ENCODE peak calls at places on chromosomes 16 and 17, in eight cellular contexts. One of them, this sample, is unnamed. For H3K4me1, the result is how much of the 10 kb centered on the place peaks cover.

GRCh38 chr16:11876306-11876705 is 25.0 kb upstream of the RSL1D1 start:
- DNase-seq in right lobe of liver: no peak
- DNase-seq in GM23338: no peak
- DNase-seq in heart left ventricle: no peak
- DNase-seq in esophagus muscularis mucosa: no peak
- DNase-seq in adrenal gland: no peak
- DNase-seq in aorta: no peak
- DNase-seq in lung: no peak
- DNase-seq in this sample: no peak

GRCh38 chr16:51624083-51624775 is 473.2 kb upstream of the SALL1 start:
- DNase-seq in right lobe of liver: no peak
- DNase-seq in GM23338: no peak
- DNase-seq in heart left ventricle: no peak
- DNase-seq in esophagus muscularis mucosa: no peak
- DNase-seq in adrenal gland: no peak
- DNase-seq in aorta: no peak
- DNase-seq in lung: no peak
- DNase-seq in this sample: no peak

GRCh38 chr16:68284847-68285246 is 20.5 kb downstream of the SLC7A6 start:
- DNase-seq in right lobe of liver: no peak
- DNase-seq in GM23338: no peak
- DNase-seq in heart left ventricle: no peak
- DNase-seq in esophagus muscularis mucosa: no peak
- DNase-seq in adrenal gland: no peak
- DNase-seq in aorta: no peak
- DNase-seq in lung: no peak
- DNase-seq in this sample: no peak

GRCh38 chr16:14275934-14276333 is 204.8 kb downstream of the MRTFB start:
- DNase-seq in right lobe of liver: no peak
- DNase-seq in GM23338: no peak
- DNase-seq in heart left ventricle: no peak
- DNase-seq in esophagus muscularis mucosa: peak
- DNase-seq in adrenal gland: no peak
- DNase-seq in aorta: no peak
- DNase-seq in lung: no peak
- DNase-seq in this sample: no peak

GRCh38 chr17:47931848-47932247 is 9.5 kb upstream of the PNPO start:
- DNase-seq in right lobe of liver: no peak
- DNase-seq in GM23338: no peak
- DNase-seq in heart left ventricle: no peak
- DNase-seq in esophagus muscularis mucosa: no peak
- DNase-seq in adrenal gland: no peak
- DNase-seq in aorta: no peak
- DNase-seq in lung: no peak
- DNase-seq in this sample: no peak

GRCh38 chr17:19024101-19025078 is 19.8 kb upstream of the FAM83G start:
- DNase-seq in right lobe of liver: peak
- DNase-seq in GM23338: no peak
- DNase-seq in heart left ventricle: peak
- DNase-seq in esophagus muscularis mucosa: no peak
- DNase-seq in adrenal gland: no peak
- DNase-seq in aorta: peak
- DNase-seq in lung: no peak
- DNase-seq in this sample: no peak

GRCh38 chr17:66849851-66850580 is 15.1 kb downstream of the CACNG5 start:
- DNase-seq in right lobe of liver: no peak
- DNase-seq in GM23338: no peak
- DNase-seq in heart left ventricle: no peak
- DNase-seq in esophagus muscularis mucosa: no peak
- DNase-seq in adrenal gland: no peak
- DNase-seq in aorta: no peak
- DNase-seq in lung: no peak
- DNase-seq in this sample: no peak

GRCh38 chr16:83305092-83305491 is 502.7 kb upstream of the HSBP1 start:
- DNase-seq in right lobe of liver: no peak
- DNase-seq in GM23338: no peak
- DNase-seq in heart left ventricle: no peak
- DNase-seq in esophagus muscularis mucosa: no peak
- DNase-seq in adrenal gland: no peak
- DNase-seq in aorta: no peak
- DNase-seq in lung: no peak
- DNase-seq in this sample: no peak

GRCh38 chr17:3944485-3945388 is 19.5 kb downstream of the ATP2A3 start:
- DNase-seq in right lobe of liver: peak
- DNase-seq in GM23338: peak
- DNase-seq in heart left ventricle: peak
- DNase-seq in esophagus muscularis mucosa: no peak
- DNase-seq in adrenal gland: peak
- DNase-seq in aorta: no peak
- DNase-seq in lung: no peak
- DNase-seq in this sample: peak

GRCh38 chr17:15469260-15469659 is 1.8 kb upstream of the CDRT4 start:
- DNase-seq in right lobe of liver: no peak
- DNase-seq in GM23338: no peak
- DNase-seq in heart left ventricle: peak
- DNase-seq in esophagus muscularis mucosa: no peak
- DNase-seq in adrenal gland: no peak
- DNase-seq in aorta: no peak
- DNase-seq in lung: no peak
- DNase-seq in this sample: no peak

GRCh38 chr16:68629315-68629900 is 15.7 kb upstream of the CDH3 start:
- DNase-seq in right lobe of liver: no peak
- DNase-seq in GM23338: peak
- DNase-seq in heart left ventricle: no peak
- DNase-seq in esophagus muscularis mucosa: no peak
- DNase-seq in adrenal gland: no peak
- DNase-seq in aorta: no peak
- DNase-seq in lung: no peak
- DNase-seq in this sample: no peak

GRCh38 chr17:62670202-62670821 is 42.8 kb downstream of the MRC2 start:
- DNase-seq in right lobe of liver: no peak
- DNase-seq in GM23338: peak
- DNase-seq in heart left ventricle: no peak
- DNase-seq in esophagus muscularis mucosa: no peak
- DNase-seq in adrenal gland: no peak
- DNase-seq in aorta: no peak
- DNase-seq in lung: no peak
- DNase-seq in this sample: no peak

GRCh38 chr17:51083976-51084375 is 36.7 kb downstream of the SPAG9 start:
- DNase-seq in right lobe of liver: no peak
- DNase-seq in GM23338: no peak
- DNase-seq in heart left ventricle: no peak
- DNase-seq in esophagus muscularis mucosa: no peak
- DNase-seq in adrenal gland: no peak
- DNase-seq in aorta: no peak
- DNase-seq in lung: no peak
- DNase-seq in this sample: no peak

DNA sequence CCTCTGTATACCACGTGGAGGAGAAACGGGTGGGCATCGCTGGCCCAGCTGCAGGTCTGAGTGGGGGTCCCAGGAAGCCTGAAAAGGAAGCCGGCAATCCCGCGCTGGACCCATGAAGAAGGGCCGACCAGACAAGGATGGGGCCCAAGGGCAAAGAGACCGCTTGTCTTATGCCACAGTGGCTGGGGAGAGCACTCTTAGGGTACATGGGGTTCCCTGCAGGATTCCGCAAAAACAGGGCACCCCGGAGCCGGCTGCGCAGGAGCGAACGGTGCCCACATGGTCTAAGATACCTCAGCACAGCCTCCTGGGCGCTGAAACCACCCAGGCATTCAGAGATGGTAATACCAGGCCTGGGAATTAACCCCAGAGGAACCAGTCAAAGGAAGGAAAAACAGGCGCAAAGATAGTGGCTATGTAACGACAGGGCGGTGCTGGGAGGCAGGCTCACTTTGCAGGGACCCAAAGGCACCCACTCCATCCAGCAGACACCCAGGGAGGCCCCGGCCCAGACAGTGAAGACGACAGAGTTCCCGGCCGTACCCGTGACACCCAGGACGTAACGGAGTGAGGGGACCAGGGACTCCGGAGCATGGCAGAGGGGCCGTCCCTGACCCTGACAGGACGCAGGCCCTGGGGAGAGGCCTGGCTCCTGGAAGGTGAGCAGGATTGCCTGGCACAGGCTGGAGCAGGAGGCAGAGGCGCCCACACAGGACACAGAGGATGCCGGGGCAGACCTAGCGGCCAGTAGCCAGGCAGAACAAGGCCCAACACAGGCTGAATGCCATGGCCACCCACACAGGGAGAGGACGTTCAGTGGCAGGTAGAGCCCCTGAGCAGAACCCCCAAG is 10.3 kb downstream of the PIEZO1 start:
- DNase-seq in right lobe of liver: no peak
- DNase-seq in GM23338: no peak
- DNase-seq in heart left ventricle: no peak
- DNase-seq in esophagus muscularis mucosa: no peak
- DNase-seq in adrenal gland: no peak
- DNase-seq in aorta: no peak
- DNase-seq in lung: no peak
- DNase-seq in this sample: no peak
- H3K4me1 ChIP-seq in right lobe of liver: under half
- H3K4me1 ChIP-seq in GM23338: under half
- H3K4me1 ChIP-seq in heart left ventricle: half or more
- H3K4me1 ChIP-seq in esophagus muscularis mucosa: half or more
- H3K4me1 ChIP-seq in adrenal gland: under half
- H3K4me1 ChIP-seq in aorta: under half
- H3K4me1 ChIP-seq in lung: under half
- H3K4me1 ChIP-seq in this sample: under half

GRCh38 chr17:8150194-8151119 is 1.7 kb downstream of the PER1 start:
- DNase-seq in right lobe of liver: no peak
- DNase-seq in GM23338: peak
- DNase-seq in heart left ventricle: no peak
- DNase-seq in esophagus muscularis mucosa: no peak
- DNase-seq in adrenal gland: peak
- DNase-seq in aorta: peak
- DNase-seq in lung: no peak
- DNase-seq in this sample: no peak

GRCh38 chr17:8152981-8153549 is 861 bp upstream of the PER1 start:
- DNase-seq in right lobe of liver: peak
- DNase-seq in GM23338: no peak
- DNase-seq in heart left ventricle: no peak
- DNase-seq in esophagus muscularis mucosa: no peak
- DNase-seq in adrenal gland: peak
- DNase-seq in aorta: peak
- DNase-seq in lung: no peak
- DNase-seq in this sample: no peak

GRCh38 chr17:8151120-8151640 is 1.0 kb downstream of the PER1 start:
- DNase-seq in right lobe of liver: peak
- DNase-seq in GM23338: peak
- DNase-seq in heart left ventricle: peak
- DNase-seq in esophagus muscularis mucosa: peak
- DNase-seq in adrenal gland: peak
- DNase-seq in aorta: peak
- DNase-seq in lung: peak
- DNase-seq in this sample: no peak

GRCh38 chr17:8152112-8152775 is at the start of gene PER1:
- DNase-seq in right lobe of liver: peak
- DNase-seq in GM23338: peak
- DNase-seq in heart left ventricle: peak
- DNase-seq in esophagus muscularis mucosa: peak
- DNase-seq in adrenal gland: peak
- DNase-seq in aorta: peak
- DNase-seq in lung: peak
- DNase-seq in this sample: peak

DNA sequence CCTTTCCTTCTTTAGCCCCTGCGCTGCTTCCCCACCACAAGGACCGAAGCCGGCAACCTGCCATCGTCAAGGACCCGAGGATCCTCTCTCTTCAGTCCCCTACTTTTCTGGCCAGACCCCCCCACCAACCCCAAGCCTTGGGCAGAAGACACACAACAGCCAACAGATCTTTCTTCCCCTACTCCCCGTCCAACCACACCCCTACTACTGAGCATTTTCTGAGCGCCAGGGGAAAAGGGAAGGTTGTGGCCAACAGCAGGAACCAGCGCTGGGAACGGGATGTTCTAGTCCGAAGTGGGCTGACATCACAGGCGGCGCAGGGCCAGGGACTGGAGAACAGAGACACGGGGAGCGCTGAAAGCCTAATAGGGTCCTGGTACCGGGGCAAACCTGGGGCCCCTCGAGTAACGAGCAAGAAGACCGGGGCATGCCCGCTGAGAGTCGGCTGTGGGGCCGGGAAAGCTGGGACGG is 528 bp downstream of the PER1 start:
- DNase-seq in right lobe of liver: peak
- DNase-seq in GM23338: peak
- DNase-seq in heart left ventricle: peak
- DNase-seq in esophagus muscularis mucosa: peak
- DNase-seq in adrenal gland: peak
- DNase-seq in aorta: peak
- DNase-seq in lung: peak
- DNase-seq in this sample: peak
- H3K4me1 ChIP-seq in right lobe of liver: under half
- H3K4me1 ChIP-seq in GM23338: under half
- H3K4me1 ChIP-seq in heart left ventricle: half or more
- H3K4me1 ChIP-seq in esophagus muscularis mucosa: half or more
- H3K4me1 ChIP-seq in adrenal gland: under half
- H3K4me1 ChIP-seq in aorta: under half
- H3K4me1 ChIP-seq in lung: under half
- H3K4me1 ChIP-seq in this sample: under half

GRCh38 chr16:28063047-28063521 is 430 bp downstream of the GSG1L start:
- DNase-seq in right lobe of liver: no peak
- DNase-seq in GM23338: peak
- DNase-seq in heart left ventricle: no peak
- DNase-seq in esophagus muscularis mucosa: no peak
- DNase-seq in adrenal gland: no peak
- DNase-seq in aorta: peak
- DNase-seq in lung: no peak
- DNase-seq in this sample: no peak
- H3K4me1 ChIP-seq in right lobe of liver: under half
- H3K4me1 ChIP-seq in GM23338: under half
- H3K4me1 ChIP-seq in heart left ventricle: under half
- H3K4me1 ChIP-seq in esophagus muscularis mucosa: under half
- H3K4me1 ChIP-seq in adrenal gland: under half
- H3K4me1 ChIP-seq in aorta: under half
- H3K4me1 ChIP-seq in lung: under half
- H3K4me1 ChIP-seq in this sample: under half

DNA sequence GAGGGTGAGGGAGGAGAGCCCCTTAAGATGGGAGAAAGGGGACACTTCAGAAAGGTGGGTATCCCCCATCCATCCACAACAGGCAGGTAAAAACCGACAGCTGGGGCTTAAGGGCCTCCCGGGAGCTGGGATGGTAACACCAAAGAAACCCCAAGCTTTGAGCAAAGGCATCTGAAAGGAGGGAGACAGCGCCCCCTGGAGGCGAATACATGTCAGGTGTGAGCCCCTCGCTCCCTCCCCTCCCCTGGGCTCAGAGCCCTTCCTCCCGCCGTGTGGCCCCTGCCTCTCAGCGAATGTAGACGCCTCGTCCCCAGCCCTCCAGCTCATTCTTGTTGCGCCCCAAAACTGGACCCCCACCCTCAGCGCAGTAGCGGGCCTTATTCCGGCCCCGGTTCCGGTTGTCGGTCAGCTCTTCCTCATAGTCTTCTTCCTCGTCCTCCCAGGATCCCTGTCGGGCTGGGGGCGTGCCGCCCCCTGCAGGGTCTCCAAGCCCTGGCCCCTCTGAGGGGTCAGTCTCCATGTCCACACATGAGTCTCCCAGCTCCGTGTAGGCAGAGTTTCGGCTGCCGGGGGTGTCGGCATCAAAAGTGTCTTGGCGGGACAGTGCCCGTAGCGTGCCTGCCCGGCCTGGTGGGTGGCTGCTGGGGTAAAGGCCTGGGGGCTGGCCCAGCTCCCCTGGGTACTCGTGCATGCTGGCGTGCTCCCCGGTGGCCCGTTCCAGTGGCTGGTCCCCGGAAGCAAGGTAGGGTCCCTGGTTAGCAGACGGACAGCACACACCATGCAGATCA is 9.1 kb upstream of the ARL5C start:
- DNase-seq in right lobe of liver: peak
- DNase-seq in GM23338: peak
- DNase-seq in heart left ventricle: peak
- DNase-seq in esophagus muscularis mucosa: no peak
- DNase-seq in adrenal gland: no peak
- DNase-seq in aorta: peak
- DNase-seq in lung: peak
- DNase-seq in this sample: peak
- H3K4me1 ChIP-seq in right lobe of liver: under half
- H3K4me1 ChIP-seq in GM23338: under half
- H3K4me1 ChIP-seq in heart left ventricle: under half
- H3K4me1 ChIP-seq in esophagus muscularis mucosa: under half
- H3K4me1 ChIP-seq in adrenal gland: under half
- H3K4me1 ChIP-seq in aorta: under half
- H3K4me1 ChIP-seq in lung: under half
- H3K4me1 ChIP-seq in this sample: under half